ENCODE peak calls at places on chromosomes 7 and 10, in nine cellular contexts. U is LoVo; T is MCF 10A; L is NCI-H446; R is GM12891; E is activated CD8-positive, alpha-beta memory T cell treated with anti-CD3 and anti-CD28 coated beads, Interleukin-2, amount 50 U/mL, for 4 hours; H is amniotic stem cell; M is DND-41; O is RWPE1. X is an unnamed sample.

GRCh38 chr7:155916926-155917655 is 104.8 kb upstream of the SHH start:
- DNase-seq in U (no peak), T (no peak), L (no peak), R (no peak), E (no peak), H (no peak), M (no peak), O (no peak), X (no peak)

GRCh38 chr10:23294638-23295247 is 49.9 kb downstream of the C10orf67 start:
- DNase-seq in U (no peak), T (peak), L (no peak), R (no peak), E (no peak), H (no peak), M (no peak), O (peak), X (no peak)

GRCh38 chr7:46244752-46245151 is 323.7 kb upstream of the IGFBP3 start:
- DNase-seq in U (no peak), T (peak), L (no peak), R (no peak), E (no peak), H (no peak), M (no peak), O (peak), X (no peak)

GRCh38 chr7:1019789-1020610 is 24.3 kb upstream of the GPR146 start:
- DNase-seq in U (no peak), T (no peak), L (no peak), R (no peak), E (no peak), H (no peak), M (no peak), O (no peak), X (no peak)

GRCh38 chr10:4984223-4984622 is 19.4 kb downstream of the AKR1C2 start:
- DNase-seq in U (no peak), T (no peak), L (no peak), R (no peak), E (no peak), H (no peak), M (no peak), O (no peak), X (no peak)

GRCh38 chr7:98641646-98642489 is 24.8 kb downstream of the NPTX2 start:
- DNase-seq in U (no peak), T (no peak), L (no peak), R (peak), E (no peak), H (no peak), M (no peak), O (no peak), X (no peak)

GRCh38 chr7:91812388-91812787 is 68.1 kb downstream of the MTERF1 start:
- DNase-seq in U (no peak), T (peak), L (no peak), R (no peak), E (no peak), H (no peak), M (no peak), O (no peak), X (no peak)

GRCh38 chr7:21365866-21366624 is 61.8 kb upstream of the SP4 start:
- DNase-seq in U (peak), T (peak), L (no peak), R (no peak), E (no peak), H (no peak), M (no peak), O (peak), X (peak)

GRCh38 chr7:1644341-1645070 is 25.6 kb upstream of the ELFN1 start:
- DNase-seq in U (no peak), T (no peak), L (no peak), R (no peak), E (no peak), H (no peak), M (no peak), O (no peak), X (no peak)

GRCh38 chr7:37352974-37353948 is 95.4 kb downstream of the ELMO1 start:
- DNase-seq in U (peak), T (peak), L (no peak), R (no peak), E (peak), H (no peak), M (peak), O (no peak), X (peak)

GRCh38 chr7:73937014-73937413 is 76.1 kb downstream of the TMEM270 start:
- DNase-seq in U (no peak), T (no peak), L (no peak), R (no peak), E (no peak), H (no peak), M (no peak), O (no peak), X (no peak)

GRCh38 chr10:67520924-67521520 is 175.0 kb downstream of the CTNNA3 start:
- DNase-seq in U (peak), T (peak), L (peak), R (peak), E (peak), H (no peak), M (peak), O (peak), X (peak)

GRCh38 chr10:48389272-48389671 is 82.8 kb downstream of the MAPK8 start:
- DNase-seq in U (no peak), T (no peak), L (no peak), R (no peak), E (no peak), H (no peak), M (no peak), O (no peak), X (no peak)

GRCh38 chr7:110386914-110387313 is 704.0 kb upstream of the LRRN3 start:
- DNase-seq in U (peak), T (peak), L (no peak), R (no peak), E (no peak), H (no peak), M (no peak), O (peak), X (no peak)

GRCh38 chr10:129850790-129851189 is 113.3 kb downstream of the EBF3 start:
- DNase-seq in U (no peak), T (no peak), L (no peak), R (no peak), E (no peak), H (no peak), M (no peak), O (no peak), X (no peak)

GRCh38 chr10:51607436-51607835 is 92.0 kb downstream of the CSTF2T start:
- DNase-seq in U (no peak), T (no peak), L (no peak), R (no peak), E (no peak), H (no peak), M (no peak), O (no peak), X (no peak)

GRCh38 chr10:111473361-111473760 is 396.5 kb downstream of the ADRA2A start:
- DNase-seq in U (no peak), T (peak), L (no peak), R (no peak), E (no peak), H (no peak), M (no peak), O (peak), X (no peak)

GRCh38 chr10:3887885-3888476 is 103.0 kb upstream of the KLF6 start:
- DNase-seq in U (no peak), T (peak), L (no peak), R (no peak), E (peak), H (peak), M (no peak), O (peak), X (no peak)

GRCh38 chr7:80145780-80146422 is 11.3 kb downstream of the GNAI1 start:
- DNase-seq in U (peak), T (peak), L (no peak), R (no peak), E (no peak), H (peak), M (no peak), O (no peak), X (no peak)

GRCh38 chr7:83629117-83629880 is 19.6 kb downstream of the SEMA3E start:
- DNase-seq in U (no peak), T (no peak), L (no peak), R (no peak), E (no peak), H (no peak), M (no peak), O (no peak), X (no peak)

GRCh38 chr7:34260282-34260681 is 354.9 kb downstream of the BMPER start:
- DNase-seq in U (no peak), T (peak), L (no peak), R (no peak), E (no peak), H (peak), M (no peak), O (peak), X (no peak)

GRCh38 chr10:59606551-59606961 is 103.1 kb downstream of the SLC16A9 start:
- DNase-seq in U (peak), T (peak), L (no peak), R (no peak), E (no peak), H (no peak), M (no peak), O (peak), X (no peak)

GRCh38 chr7:91411062-91411461 is 146.8 kb downstream of the FZD1 start:
- DNase-seq in U (no peak), T (no peak), L (no peak), R (no peak), E (no peak), H (no peak), M (no peak), O (no peak), X (no peak)

GRCh38 chr10:112956631-112957350 is 6.7 kb downstream of the TCF7L2 start:
- DNase-seq in U (peak), T (no peak), L (no peak), R (no peak), E (no peak), H (no peak), M (no peak), O (no peak), X (no peak)

GRCh38 chr10:114632869-114633715 is 25.0 kb downstream of the ABLIM1 start:
- DNase-seq in U (peak), T (peak), L (peak), R (no peak), E (no peak), H (peak), M (no peak), O (peak), X (no peak)

GRCh38 chr10:102644066-102644645 is at the start of gene TRIM8:
- DNase-seq in U (peak), T (peak), L (no peak), R (no peak), E (peak), H (no peak), M (peak), O (no peak), X (peak)

GRCh38 chr10:75660833-75661232 is 229.4 kb downstream of the LRMDA start:
- DNase-seq in U (no peak), T (no peak), L (peak), R (no peak), E (no peak), H (no peak), M (no peak), O (no peak), X (no peak)

GRCh38 chr10:10053051-10053450 is 964.6 kb upstream of the CELF2 start:
- DNase-seq in U (no peak), T (no peak), L (no peak), R (no peak), E (no peak), H (no peak), M (no peak), O (no peak), X (no peak)

X was measured in NCI-H526 treated with DMSO at 0.1 percent for 48 hours.